ENCODE peak calls at places on chromosomes 1 and 21, in five cellular contexts. G is lower leg skin, Q is fibroblast of the aortic adventitia, D is cardiac muscle cell, T is AG09309. W is an unnamed sample.

GRCh38 chr1:203547147-203547546 is 53.2 kb downstream of the OPTC start:
- DNase-seq in G (no peak), Q (no peak), D (no peak), T (no peak), W (no peak)

GRCh38 chr1:44777547-44777946 is 2.2 kb downstream of the RPS8 start:
- DNase-seq in G (no peak), Q (no peak), D (no peak), T (no peak), W (no peak)

GRCh38 chr1:79796434-79796833 is 789.9 kb upstream of the ADGRL4 start:
- DNase-seq in G (no peak), Q (no peak), D (no peak), T (no peak), W (no peak)

GRCh38 chr1:223456747-223457146 is 63.5 kb downstream of the CCDC185 start:
- DNase-seq in G (no peak), Q (no peak), D (no peak), T (no peak), W (no peak)

GRCh38 chr1:14112613-14113012 is 412.6 kb downstream of the PRDM2 start:
- DNase-seq in G (no peak), Q (no peak), D (no peak), T (no peak), W (no peak)

GRCh38 chr1:216904457-216904856 is 181.2 kb upstream of the ESRRG start:
- DNase-seq in G (no peak), Q (no peak), D (no peak), T (no peak), W (no peak)

GRCh38 chr21:42381347-42381984 is 14.4 kb downstream of the TMPRSS3 start:
- DNase-seq in G (no peak), Q (peak; percentile 32), D (peak; percentile 15), T (no peak), W (no peak)

GRCh38 chr1:42462828-42463763 is at the start of gene CCDC30:
- DNase-seq in G (peak; percentile 98), Q (peak; percentile 98), D (peak; percentile 98), T (peak; percentile 93), W (peak; percentile 97)

GRCh38 chr1:108053291-108054023 is 88.5 kb upstream of the VAV3 start:
- DNase-seq in G (no peak), Q (peak; percentile 16), D (no peak), T (peak; percentile 11), W (no peak)

GRCh38 chr1:155893389-155894142 is 17.6 kb downstream of the RIT1 start:
- DNase-seq in G (peak; percentile 30), Q (peak; percentile 83), D (no peak), T (no peak), W (peak; percentile 85)

GRCh38 chr1:53550201-53550741 is 91.1 kb downstream of the DMRTB1 start:
- DNase-seq in G (no peak), Q (no peak), D (no peak), T (peak; percentile 52), W (peak; percentile 14)

GRCh38 chr1:31984419-31985347 is 29.0 kb upstream of the KHDRBS1 start:
- DNase-seq in G (no peak), Q (peak; percentile 48), D (peak; percentile 29), T (no peak), W (no peak)

GRCh38 chr1:169918927-169919326 is 25.2 kb upstream of the SCYL3 start:
- DNase-seq in G (no peak), Q (no peak), D (no peak), T (no peak), W (no peak)

GRCh38 chr1:4468804-4469514 is 185.4 kb upstream of the AJAP1 start:
- DNase-seq in G (no peak), Q (no peak), D (no peak), T (no peak), W (no peak)

GRCh38 chr1:188128761-188129160 is 1300.0 kb downstream of the PLA2G4A start:
- DNase-seq in G (no peak), Q (no peak), D (no peak), T (no peak), W (no peak)

GRCh38 chr1:11499825-11500331 is 20.9 kb downstream of the DISP3 start:
- DNase-seq in G (no peak), Q (no peak), D (no peak), T (no peak), W (no peak)

GRCh38 chr1:173451981-173452380 is 25.2 kb upstream of the PRDX6 start:
- DNase-seq in G (no peak), Q (peak; percentile 58), D (no peak), T (no peak), W (no peak)

GRCh38 chr1:22712502-22713271 is 2.0 kb downstream of the EPHB2 start:
- DNase-seq in G (no peak), Q (peak; percentile 64), D (no peak), T (no peak), W (no peak)

GRCh38 chr1:45498279-45498678 is 1.6 kb downstream of the CCDC163 start:
- DNase-seq in G (no peak), Q (no peak), D (no peak), T (no peak), W (no peak)

GRCh38 chr1:155017021-155017945 is 14.7 kb downstream of the ZBTB7B start:
- DNase-seq in G (peak; percentile 89), Q (peak; percentile 82), D (peak; percentile 87), T (peak; percentile 35), W (peak; percentile 58)

GRCh38 chr1:51819810-51820209 is 58.7 kb downstream of the NRDC start:
- DNase-seq in G (no peak), Q (peak; percentile 11), D (no peak), T (no peak), W (no peak)

GRCh38 chr1:201268604-201269151 is 14.6 kb upstream of the PKP1 start:
- DNase-seq in G (peak; percentile 44), Q (peak; percentile 86), D (peak; percentile 41), T (peak; percentile 52), W (no peak)

GRCh38 chr1:79448426-79448825 is 441.9 kb upstream of the ADGRL4 start:
- DNase-seq in G (no peak), Q (peak; percentile 3), D (no peak), T (no peak), W (peak; percentile 5)

W was measured in HS-5.